ENCODE peak calls at places on chromosomes 4 and X, in seven cellular contexts. A, Z, L, M, G, Q and I are unnamed samples.

GRCh38 chrX:115642895-115643530 is 82.0 kb downstream of the PLS3 start:
- DNase-seq in M (peak; percentile 78), Z (peak; percentile 25), A (no peak), L (peak; percentile 65), Q (peak; percentile 28), G (peak; percentile 48), I (peak; percentile 19)

GRCh38 chr4:168877779-168878491 is 132.1 kb downstream of the CBR4 start:
- DNase-seq in G (peak; percentile 63), M (peak; percentile 23), A (no peak), Q (peak; percentile 38), L (no peak), Z (peak; percentile 69), I (no peak)

GRCh38 chr4:188370781-188371180 is 231.5 kb downstream of the TRIML1 start:
- DNase-seq in Q (no peak), M (no peak), L (no peak), A (no peak), Z (no peak), G (no peak), I (no peak)

GRCh38 chrX:133482345-133483041 is 67.2 kb upstream of the GPC4 start:
- DNase-seq in Z (no peak), L (peak; percentile 71), Q (no peak), M (peak; percentile 38), G (no peak), A (no peak), I (no peak)

GRCh38 chr4:54872246-54872645 is 214.5 kb downstream of the KIT start:
- DNase-seq in M (peak; percentile 63), Z (no peak), G (no peak), A (no peak), Q (no peak), L (peak; percentile 3), I (no peak)

GRCh38 chrX:75746891-75747639 is 38.0 kb downstream of the MAGEE2 start:
- DNase-seq in Z (peak; percentile 25), Q (no peak), L (peak; percentile 9), A (no peak), G (peak; percentile 64), M (peak; percentile 37), I (no peak)

GRCh38 chr4:40976343-40976742 is 226.6 kb downstream of the NSUN7 start:
- DNase-seq in G (peak; percentile 55), M (peak; percentile 77), Z (peak; percentile 57), A (no peak), L (peak; percentile 77), Q (peak; percentile 32), I (peak; percentile 33)

GRCh38 chrX:12949205-12949926 is 25.5 kb upstream of the TMSB4X start:
- DNase-seq in L (no peak), A (no peak), M (peak; percentile 44), G (no peak), Z (no peak), Q (no peak), I (no peak)

GRCh38 chr4:177367336-177367735 is 57.7 kb downstream of the NEIL3 start:
- DNase-seq in Q (no peak), M (peak; percentile 25), L (peak; percentile 13), G (no peak), Z (no peak), A (no peak), I (no peak)

GRCh38 chrX:47483310-47484268 is 567 bp upstream of the ZNF41 start:
- DNase-seq in A (no peak), Q (no peak), G (peak; percentile 49), L (peak; percentile 27), Z (peak; percentile 27), M (peak; percentile 35), I (no peak)

GRCh38 chr4:73391774-73392173 is 12.3 kb upstream of the ALB start:
- DNase-seq in Q (no peak), L (no peak), Z (no peak), M (no peak), A (no peak), G (no peak), I (no peak)

GRCh38 chr4:24175707-24176106 is 285.9 kb upstream of the PPARGC1A start:
- DNase-seq in L (no peak), Z (no peak), A (no peak), G (no peak), Q (no peak), M (no peak), I (no peak)

GRCh38 chrX:154376768-154377167 is 2.3 kb upstream of the EMD start:
- DNase-seq in G (no peak), A (no peak), Z (no peak), Q (no peak), M (peak; percentile 30), L (no peak), I (no peak)

GRCh38 chr4:137390707-137391106 is 141.6 kb downstream of the PCDH18 start:
- DNase-seq in G (no peak), A (no peak), M (peak; percentile 88), Z (no peak), Q (no peak), L (peak; percentile 34), I (no peak)

GRCh38 chr4:109294468-109295020 is 7.9 kb downstream of the COL25A1 start:
- DNase-seq in A (no peak), Z (no peak), M (no peak), G (no peak), Q (no peak), L (peak; percentile 44), I (no peak)

GRCh38 chr4:38523054-38523453 is 140.9 kb upstream of the KLF3 start:
- DNase-seq in L (no peak), Z (no peak), G (no peak), A (no peak), Q (no peak), M (no peak), I (no peak)

GRCh38 chr4:2412534-2412884 is 5.9 kb downstream of the ZFYVE28 start:
- DNase-seq in M (no peak), Q (no peak), G (no peak), Z (no peak), A (no peak), L (no peak), I (peak; percentile 59)

GRCh38 chr4:74018116-74018515 is 19.6 kb upstream of the CXCL5 start:
- DNase-seq in M (no peak), Z (no peak), Q (no peak), G (no peak), L (no peak), A (no peak), I (no peak)

GRCh38 chr4:90317785-90318184 is 190.6 kb downstream of the CCSER1 start:
- DNase-seq in Q (no peak), A (no peak), M (peak; percentile 75), L (peak; percentile 84), Z (no peak), G (no peak), I (no peak)

GRCh38 chrX:129940721-129941120 is 34.8 kb downstream of the UTP14A start:
- DNase-seq in Q (no peak), A (no peak), M (no peak), G (no peak), Z (no peak), L (no peak), I (no peak)

GRCh38 chr4:137952116-137952515 is 290.0 kb downstream of the SLC7A11 start:
- DNase-seq in Q (no peak), A (no peak), L (no peak), G (no peak), Z (no peak), M (peak; percentile 69), I (no peak)

GRCh38 chrX:97397371-97397770 is 513.7 kb downstream of the RPA4 start:
- DNase-seq in M (peak; percentile 24), G (no peak), Z (no peak), Q (no peak), L (peak; percentile 16), A (no peak), I (no peak)

GRCh38 chr4:7212101-7212674 is 19.9 kb downstream of the SORCS2 start:
- DNase-seq in L (peak; percentile 43), G (no peak), Q (no peak), M (no peak), Z (no peak), A (no peak), I (no peak)

GRCh38 chr4:4618846-4619245 is 77.0 kb upstream of the STX18 start:
- DNase-seq in A (no peak), L (peak; percentile 56), G (no peak), Z (no peak), Q (no peak), M (no peak), I (no peak)

GRCh38 chr4:168604496-168605373 is 107.9 kb downstream of the PALLD start:
- DNase-seq in A (no peak), Q (no peak), M (peak; percentile 87), Z (no peak), L (peak; percentile 94), G (no peak), I (no peak)

GRCh38 chrX:40579139-40579538 is 1.6 kb upstream of the ATP6AP2 start:
- DNase-seq in L (no peak), Q (no peak), A (no peak), Z (no peak), M (no peak), G (no peak), I (no peak)

GRCh38 chr4:7189475-7190277 is 2.7 kb upstream of the SORCS2 start:
- DNase-seq in G (no peak), A (no peak), Q (peak; percentile 13), Z (peak; percentile 4), M (no peak), L (no peak), I (no peak)

GRCh38 chrX:134673123-134673522 is 14.9 kb upstream of the PLAC1 start:
- DNase-seq in Z (no peak), G (no peak), M (no peak), Q (no peak), L (no peak), A (no peak), I (no peak)
- TF ChIP-seq CTCF in Z (no peak), G (no peak), M (no peak), Q (no peak), L (no peak), A (no peak), I (no peak)

DNA sequence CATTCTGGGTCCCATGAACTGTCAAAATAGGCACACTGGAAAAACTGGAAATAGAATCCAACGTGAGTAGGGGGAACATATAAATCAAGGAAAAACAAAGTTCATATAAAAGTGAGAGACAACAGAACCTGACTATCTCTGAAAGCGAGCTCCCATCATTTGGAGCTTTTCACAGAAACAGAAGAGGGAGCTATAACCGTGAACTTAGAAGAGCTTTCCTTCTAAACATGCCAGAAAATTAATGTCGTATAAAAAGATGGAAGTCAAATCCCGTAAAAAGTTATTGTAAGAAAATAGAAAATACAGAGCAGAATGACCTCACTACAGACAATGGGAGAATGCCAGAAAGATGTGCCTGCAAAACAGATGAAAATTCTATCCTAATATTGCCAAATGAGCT is 23.9 kb upstream of the HSD17B10 start:
- DNase-seq in Q (no peak), A (no peak), G (no peak), Z (no peak), M (peak; percentile 52), L (no peak), I (no peak)
- TF ChIP-seq CTCF in Q (no peak), A (no peak), G (peak; percentile 38), Z (peak; percentile 13), M (peak; percentile 28), L (no peak), I (no peak)

GRCh38 chrX:138711399-138712347 is at the start of gene FGF13:
- DNase-seq in Z (peak; percentile 8), Q (no peak), G (peak; percentile 35), M (peak; percentile 6), A (no peak), L (peak; percentile 31), I (no peak)
- TF ChIP-seq CTCF in Z (no peak), Q (no peak), G (no peak), M (no peak), A (no peak), L (peak; percentile 19), I (no peak)

DNA sequence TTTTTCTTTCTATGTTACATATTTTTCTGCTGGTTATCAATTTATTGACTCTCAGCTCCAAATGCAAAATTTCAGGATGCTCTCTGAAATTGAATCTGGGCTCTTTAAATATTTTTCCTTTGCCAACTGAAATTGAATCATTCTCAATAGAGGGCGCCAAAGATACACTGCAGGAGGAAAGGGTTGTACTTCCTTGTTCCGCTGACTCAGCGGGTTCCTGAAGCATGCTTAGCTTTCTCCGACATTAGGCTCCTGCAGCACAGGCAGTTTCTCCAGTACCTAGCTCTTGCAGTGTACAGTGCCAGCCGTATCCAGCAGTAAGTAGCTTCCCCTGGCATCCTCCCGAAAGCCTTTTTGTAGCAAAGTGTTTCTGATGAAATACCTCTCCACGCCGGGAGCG is 28.8 kb upstream of the CFAP47 start:
- DNase-seq in Q (peak; percentile 55), Z (peak; percentile 64), G (peak; percentile 38), A (no peak), L (peak; percentile 79), M (no peak), I (no peak)
- TF ChIP-seq CTCF in Q (peak; percentile 62), Z (peak; percentile 74), G (peak; percentile 87), A (peak; percentile 58), L (peak; percentile 56), M (no peak), I (no peak)